ENCODE peak calls at places on chromosome 3, in seven cellular contexts. Z is COR-L47; G is Kasumi-1; B is A549; H is EH; S is cardiac muscle cell; O is stimulated activated CD4-positive, alpha-beta T cell treated with anti-CD3 and anti-CD28 coated beads, Interleukin-4, amount 100 ng/mL, for 24 hours. Y is an unnamed sample.

GRCh38 chr3:23702198-23702597 is 103.6 kb upstream of the UBE2E1 start:
- DNase-seq in H (peak), O (no peak), Z (no peak), S (no peak), B (no peak), G (no peak), Y (no peak)

GRCh38 chr3:185807455-185808068 is 17.3 kb downstream of the IGF2BP2 start:
- DNase-seq in Z (no peak), O (no peak), H (peak), G (peak), S (peak), B (no peak), Y (no peak)

GRCh38 chr3:177776656-177777055 is 579.4 kb upstream of the TBL1XR1 start:
- DNase-seq in S (peak), G (no peak), B (no peak), Z (no peak), O (no peak), H (peak), Y (no peak)

GRCh38 chr3:52310861-52311566 is 5.1 kb upstream of the DNAH1 start:
- DNase-seq in G (no peak), B (no peak), H (peak), O (peak), S (no peak), Z (peak), Y (peak)

GRCh38 chr3:127560051-127560787 is 30.3 kb downstream of the TPRA1 start:
- DNase-seq in S (no peak), B (no peak), O (no peak), G (peak), H (no peak), Z (peak), Y (no peak)

GRCh38 chr3:122964844-122965243 is 62.7 kb downstream of the SEMA5B start:
- DNase-seq in H (no peak), S (no peak), Z (no peak), O (no peak), B (no peak), G (no peak), Y (no peak)

GRCh38 chr3:16148783-16149182 is 25.7 kb upstream of the GALNT15 start:
- DNase-seq in S (peak), B (no peak), O (no peak), Z (peak), H (peak), G (no peak), Y (no peak)

GRCh38 chr3:194488007-194488742 is 1.4 kb upstream of the ATP13A3 start:
- DNase-seq in G (peak), B (no peak), O (no peak), Z (no peak), S (peak), H (no peak), Y (peak)

GRCh38 chr3:97896129-97896528 is 74.3 kb downstream of the CRYBG3 start:
- DNase-seq in H (no peak), B (no peak), O (no peak), G (no peak), S (no peak), Z (peak), Y (no peak)

GRCh38 chr3:159763466-159764210 is 225.0 kb upstream of the IL12A start:
- DNase-seq in H (peak), S (peak), G (peak), Z (peak), B (peak), O (no peak), Y (no peak)

GRCh38 chr3:14267976-14268375 is 89.4 kb downstream of the LSM3 start:
- DNase-seq in H (peak), Z (no peak), G (no peak), O (no peak), S (no peak), B (no peak), Y (no peak)

GRCh38 chr3:131973731-131974130 is 61.1 kb downstream of the CPNE4 start:
- DNase-seq in Z (no peak), B (no peak), S (peak), G (no peak), H (peak), O (no peak), Y (no peak)

GRCh38 chr3:32968367-32969087 is 17.1 kb downstream of the CCR4 start:
- DNase-seq in H (no peak), S (no peak), O (no peak), B (no peak), Z (no peak), G (no peak), Y (no peak)

GRCh38 chr3:131053021-131053420 is 26.3 kb downstream of the NEK11 start:
- DNase-seq in H (peak), B (no peak), Z (peak), O (no peak), S (peak), G (peak), Y (no peak)

GRCh38 chr3:50651875-50652529 is 22.7 kb upstream of the DOCK3 start:
- DNase-seq in G (no peak), B (no peak), O (no peak), S (no peak), Z (no peak), H (no peak), Y (no peak)